ENCODE peak calls at places on chromosomes 1 and 21, in seven cellular contexts. One of them, this sample, is unnamed.

GRCh38 chr1:168824418-168824817 is 95.4 kb upstream of the DPT start:
- DNase-seq in GM23248: no peak
- DNase-seq in GM23338: no peak
- DNase-seq in mammary epithelial cell: no peak
- DNase-seq in PC-3: no peak
- DNase-seq in neural progenitor cell: no peak
- DNase-seq in K562: no peak
- DNase-seq in this sample: no peak

GRCh38 chr21:28554660-28555475 is 437.8 kb downstream of the LTN1 start:
- DNase-seq in GM23248: peak; percentile 15
- DNase-seq in GM23338: peak; percentile 18
- DNase-seq in mammary epithelial cell: peak; percentile 35
- DNase-seq in PC-3: no peak
- DNase-seq in neural progenitor cell: peak; percentile 3
- DNase-seq in K562: no peak
- DNase-seq in this sample: peak; percentile 82

GRCh38 chr1:9317072-9317471 is 24.4 kb downstream of the SPSB1 start:
- DNase-seq in GM23248: no peak
- DNase-seq in GM23338: no peak
- DNase-seq in mammary epithelial cell: no peak
- DNase-seq in PC-3: no peak
- DNase-seq in neural progenitor cell: no peak
- DNase-seq in K562: no peak
- DNase-seq in this sample: no peak

GRCh38 chr1:212791261-212791675 is 309 bp downstream of the NSL1 start:
- DNase-seq in GM23248: peak; percentile 98
- DNase-seq in GM23338: no peak
- DNase-seq in mammary epithelial cell: peak; percentile 83
- DNase-seq in PC-3: peak; percentile 66
- DNase-seq in neural progenitor cell: no peak
- DNase-seq in K562: peak; percentile 67
- DNase-seq in this sample: peak; percentile 74

GRCh38 chr1:162755306-162755705 is 35.2 kb upstream of the HSD17B7 start:
- DNase-seq in GM23248: peak; percentile 61
- DNase-seq in GM23338: no peak
- DNase-seq in mammary epithelial cell: no peak
- DNase-seq in PC-3: no peak
- DNase-seq in neural progenitor cell: no peak
- DNase-seq in K562: no peak
- DNase-seq in this sample: no peak

GRCh38 chr1:2104621-2105427 is 54.6 kb downstream of the PRKCZ start:
- DNase-seq in GM23248: peak; percentile 23
- DNase-seq in GM23338: peak; percentile 59
- DNase-seq in mammary epithelial cell: no peak
- DNase-seq in PC-3: no peak
- DNase-seq in neural progenitor cell: peak; percentile 41
- DNase-seq in K562: peak; percentile 34
- DNase-seq in this sample: no peak

GRCh38 chr1:218101409-218101808 is 183.7 kb upstream of the RRP15 start:
- DNase-seq in GM23248: no peak
- DNase-seq in GM23338: no peak
- DNase-seq in mammary epithelial cell: no peak
- DNase-seq in PC-3: no peak
- DNase-seq in neural progenitor cell: no peak
- DNase-seq in K562: no peak
- DNase-seq in this sample: no peak

GRCh38 chr1:29647581-29647980 is 411.3 kb downstream of the PTPRU start:
- DNase-seq in GM23248: peak; percentile 63
- DNase-seq in GM23338: no peak
- DNase-seq in mammary epithelial cell: peak; percentile 51
- DNase-seq in PC-3: peak; percentile 12
- DNase-seq in neural progenitor cell: no peak
- DNase-seq in K562: no peak
- DNase-seq in this sample: peak; percentile 40

GRCh38 chr1:58874327-58874726 is 90.5 kb upstream of the JUN start:
- DNase-seq in GM23248: peak; percentile 12
- DNase-seq in GM23338: no peak
- DNase-seq in mammary epithelial cell: no peak
- DNase-seq in PC-3: no peak
- DNase-seq in neural progenitor cell: no peak
- DNase-seq in K562: no peak
- DNase-seq in this sample: no peak

GRCh38 chr1:97599447-97599846 is 321.4 kb downstream of the DPYD start:
- DNase-seq in GM23248: peak; percentile 2
- DNase-seq in GM23338: no peak
- DNase-seq in mammary epithelial cell: peak; percentile 33
- DNase-seq in PC-3: peak; percentile 8
- DNase-seq in neural progenitor cell: no peak
- DNase-seq in K562: no peak
- DNase-seq in this sample: no peak

GRCh38 chr1:31666290-31666963 is 21.8 kb upstream of the PEF1 start:
- DNase-seq in GM23248: peak; percentile 40
- DNase-seq in GM23338: no peak
- DNase-seq in mammary epithelial cell: peak; percentile 74
- DNase-seq in PC-3: peak; percentile 66
- DNase-seq in neural progenitor cell: no peak
- DNase-seq in K562: no peak
- DNase-seq in this sample: peak; percentile 56

GRCh38 chr1:18118078-18118477 is 10.5 kb downstream of the IGSF21 start:
- DNase-seq in GM23248: no peak
- DNase-seq in GM23338: no peak
- DNase-seq in mammary epithelial cell: no peak
- DNase-seq in PC-3: no peak
- DNase-seq in neural progenitor cell: peak; percentile 49
- DNase-seq in K562: no peak
- DNase-seq in this sample: no peak

GRCh38 chr1:109821831-109822745 is 58.4 kb upstream of the EPS8L3 start:
- DNase-seq in GM23248: peak; percentile 92
- DNase-seq in GM23338: no peak
- DNase-seq in mammary epithelial cell: no peak
- DNase-seq in PC-3: peak; percentile 44
- DNase-seq in neural progenitor cell: no peak
- DNase-seq in K562: peak; percentile 91
- DNase-seq in this sample: peak; percentile 62

GRCh38 chr1:108209456-108210108 is 9.4 kb upstream of the SLC25A24 start:
- DNase-seq in GM23248: no peak
- DNase-seq in GM23338: no peak
- DNase-seq in mammary epithelial cell: peak; percentile 25
- DNase-seq in PC-3: no peak
- DNase-seq in neural progenitor cell: no peak
- DNase-seq in K562: no peak
- DNase-seq in this sample: no peak

GRCh38 chr1:207308451-207309190 is 12.9 kb upstream of the CD55 start:
- DNase-seq in GM23248: no peak
- DNase-seq in GM23338: no peak
- DNase-seq in mammary epithelial cell: no peak
- DNase-seq in PC-3: no peak
- DNase-seq in neural progenitor cell: no peak
- DNase-seq in K562: no peak
- DNase-seq in this sample: no peak

GRCh38 chr1:3237994-3238704 is 169.1 kb downstream of the PRDM16 start:
- DNase-seq in GM23248: no peak
- DNase-seq in GM23338: no peak
- DNase-seq in mammary epithelial cell: no peak
- DNase-seq in PC-3: no peak
- DNase-seq in neural progenitor cell: no peak
- DNase-seq in K562: no peak
- DNase-seq in this sample: no peak

GRCh38 chr1:70768211-70768610 is 279.4 kb downstream of the PTGER3 start:
- DNase-seq in GM23248: no peak
- DNase-seq in GM23338: no peak
- DNase-seq in mammary epithelial cell: no peak
- DNase-seq in PC-3: no peak
- DNase-seq in neural progenitor cell: no peak
- DNase-seq in K562: no peak
- DNase-seq in this sample: no peak

GRCh38 chr1:55718758-55719671 is 503.9 kb upstream of the USP24 start:
- DNase-seq in GM23248: peak; percentile 99
- DNase-seq in GM23338: peak; percentile 11
- DNase-seq in mammary epithelial cell: peak; percentile 84
- DNase-seq in PC-3: peak; percentile 93
- DNase-seq in neural progenitor cell: no peak
- DNase-seq in K562: no peak
- DNase-seq in this sample: peak; percentile 100

GRCh38 chr1:38872401-38873026 is 634 bp downstream of the MYCBP start:
- DNase-seq in GM23248: peak; percentile 70
- DNase-seq in GM23338: peak; percentile 33
- DNase-seq in mammary epithelial cell: peak; percentile 17
- DNase-seq in PC-3: peak; percentile 26
- DNase-seq in neural progenitor cell: peak; percentile 38
- DNase-seq in K562: peak; percentile 42
- DNase-seq in this sample: peak; percentile 27

GRCh38 chr1:46665983-46666382 is 2.2 kb downstream of the ATPAF1 start:
- DNase-seq in GM23248: no peak
- DNase-seq in GM23338: peak; percentile 53
- DNase-seq in mammary epithelial cell: no peak
- DNase-seq in PC-3: no peak
- DNase-seq in neural progenitor cell: no peak
- DNase-seq in K562: no peak
- DNase-seq in this sample: no peak

GRCh38 chr1:84434081-84434755 is 35.9 kb downstream of the DNASE2B start:
- DNase-seq in GM23248: no peak
- DNase-seq in GM23338: no peak
- DNase-seq in mammary epithelial cell: peak; percentile 17
- DNase-seq in PC-3: peak; percentile 25
- DNase-seq in neural progenitor cell: no peak
- DNase-seq in K562: no peak
- DNase-seq in this sample: no peak

GRCh38 chr1:85279463-85280080 is 3.1 kb upstream of the BCL10 start:
- DNase-seq in GM23248: no peak
- DNase-seq in GM23338: peak; percentile 28
- DNase-seq in mammary epithelial cell: no peak
- DNase-seq in PC-3: no peak
- DNase-seq in neural progenitor cell: no peak
- DNase-seq in K562: no peak
- DNase-seq in this sample: no peak

GRCh38 chr1:17633654-17634053 is 94.2 kb downstream of the ARHGEF10L start:
- DNase-seq in GM23248: peak; percentile 91
- DNase-seq in GM23338: no peak
- DNase-seq in mammary epithelial cell: peak; percentile 82
- DNase-seq in PC-3: peak; percentile 59
- DNase-seq in neural progenitor cell: no peak
- DNase-seq in K562: no peak
- DNase-seq in this sample: peak; percentile 17

GRCh38 chr1:156413310-156414246 is 44.6 kb downstream of the RHBG start:
- DNase-seq in GM23248: no peak
- DNase-seq in GM23338: no peak
- DNase-seq in mammary epithelial cell: no peak
- DNase-seq in PC-3: no peak
- DNase-seq in neural progenitor cell: no peak
- DNase-seq in K562: no peak
- DNase-seq in this sample: no peak

GRCh38 chr1:41381691-41382530 is 20.7 kb downstream of the FOXO6 start:
- DNase-seq in GM23248: peak; percentile 65
- DNase-seq in GM23338: peak; percentile 68
- DNase-seq in mammary epithelial cell: no peak
- DNase-seq in PC-3: peak; percentile 72
- DNase-seq in neural progenitor cell: peak; percentile 78
- DNase-seq in K562: no peak
- DNase-seq in this sample: peak; percentile 25
- TF ChIP-seq EZH2 in GM23248: no peak
- TF ChIP-seq EZH2 in GM23338: no peak
- TF ChIP-seq EZH2 in mammary epithelial cell: no peak
- TF ChIP-seq EZH2 in PC-3: no peak
- TF ChIP-seq EZH2 in neural progenitor cell: peak; percentile 26
- TF ChIP-seq EZH2 in K562: no peak
- TF ChIP-seq EZH2 in this sample: peak; percentile 85

GRCh38 chr1:238408737-238409136 is 518.0 kb upstream of the ZP4 start:
- DNase-seq in GM23248: no peak
- DNase-seq in GM23338: no peak
- DNase-seq in mammary epithelial cell: no peak
- DNase-seq in PC-3: no peak
- DNase-seq in neural progenitor cell: no peak
- DNase-seq in K562: no peak
- DNase-seq in this sample: no peak
- TF ChIP-seq EZH2 in GM23248: no peak
- TF ChIP-seq EZH2 in GM23338: no peak
- TF ChIP-seq EZH2 in mammary epithelial cell: no peak
- TF ChIP-seq EZH2 in PC-3: no peak
- TF ChIP-seq EZH2 in neural progenitor cell: no peak
- TF ChIP-seq EZH2 in K562: no peak
- TF ChIP-seq EZH2 in this sample: no peak

DNA sequence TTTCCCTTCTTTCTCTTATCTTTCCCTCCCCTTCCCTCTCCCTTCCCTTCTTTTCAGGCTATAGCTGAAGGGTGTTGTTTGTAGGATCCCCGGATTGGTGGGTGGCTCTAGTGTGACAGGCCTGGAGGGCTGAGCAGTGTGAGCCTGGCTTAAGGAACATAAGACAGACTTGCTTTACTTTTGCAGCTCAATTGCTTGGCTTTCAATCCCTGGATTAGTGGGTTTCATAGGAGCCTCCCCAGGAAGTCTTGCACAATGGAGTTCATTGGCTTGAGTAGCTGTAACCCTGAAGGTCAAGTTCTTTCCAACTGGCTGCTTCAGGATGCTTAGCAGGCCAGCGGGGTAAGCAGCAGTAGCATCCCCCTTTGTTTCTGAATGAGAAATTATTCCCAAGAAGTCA is 126.7 kb downstream of the CAMTA1 start:
- DNase-seq in GM23248: no peak
- DNase-seq in GM23338: no peak
- DNase-seq in mammary epithelial cell: no peak
- DNase-seq in PC-3: no peak
- DNase-seq in neural progenitor cell: no peak
- DNase-seq in K562: no peak
- DNase-seq in this sample: no peak
- TF ChIP-seq EZH2 in GM23248: no peak
- TF ChIP-seq EZH2 in GM23338: no peak
- TF ChIP-seq EZH2 in mammary epithelial cell: no peak
- TF ChIP-seq EZH2 in PC-3: no peak
- TF ChIP-seq EZH2 in neural progenitor cell: no peak
- TF ChIP-seq EZH2 in K562: no peak
- TF ChIP-seq EZH2 in this sample: no peak

GRCh38 chr1:242524571-242525359 is at the start of gene PLD5:
- DNase-seq in GM23248: peak; percentile 17
- DNase-seq in GM23338: peak; percentile 73
- DNase-seq in mammary epithelial cell: peak; percentile 64
- DNase-seq in PC-3: no peak
- DNase-seq in neural progenitor cell: peak; percentile 73
- DNase-seq in K562: no peak
- DNase-seq in this sample: no peak

GRCh38 chr1:242522304-242522945 is 2.1 kb downstream of the PLD5 start:
- DNase-seq in GM23248: peak; percentile 36
- DNase-seq in GM23338: no peak
- DNase-seq in mammary epithelial cell: peak; percentile 74
- DNase-seq in PC-3: peak; percentile 60
- DNase-seq in neural progenitor cell: no peak
- DNase-seq in K562: no peak
- DNase-seq in this sample: peak; percentile 9

GRCh38 chr1:242523282-242523967 is 1.1 kb downstream of the PLD5 start:
- DNase-seq in GM23248: no peak
- DNase-seq in GM23338: peak; percentile 62
- DNase-seq in mammary epithelial cell: peak; percentile 4
- DNase-seq in PC-3: no peak
- DNase-seq in neural progenitor cell: peak; percentile 51
- DNase-seq in K562: no peak
- DNase-seq in this sample: peak; percentile 1

GRCh38 chr1:242525360-242525722 is 844 bp upstream of the PLD5 start:
- DNase-seq in GM23248: no peak
- DNase-seq in GM23338: peak; percentile 12
- DNase-seq in mammary epithelial cell: no peak
- DNase-seq in PC-3: no peak
- DNase-seq in neural progenitor cell: peak; percentile 49
- DNase-seq in K562: no peak
- DNase-seq in this sample: no peak

GRCh38 chr1:242523968-242524570 is 428 bp downstream of the PLD5 start:
- DNase-seq in GM23248: peak; percentile 45
- DNase-seq in GM23338: peak; percentile 90
- DNase-seq in mammary epithelial cell: peak; percentile 75
- DNase-seq in PC-3: peak; percentile 33
- DNase-seq in neural progenitor cell: peak; percentile 85
- DNase-seq in K562: peak; percentile 44
- DNase-seq in this sample: peak; percentile 26
- TF ChIP-seq EZH2 in GM23248: no peak
- TF ChIP-seq EZH2 in GM23338: no peak
- TF ChIP-seq EZH2 in mammary epithelial cell: no peak
- TF ChIP-seq EZH2 in PC-3: peak; percentile 96
- TF ChIP-seq EZH2 in neural progenitor cell: no peak
- TF ChIP-seq EZH2 in K562: no peak
- TF ChIP-seq EZH2 in this sample: peak; percentile 68